ENCODE peak calls at places on chromosomes 11 and 22, in ten cellular contexts. H, X, C, J, R, T, O, A, I and G are unnamed samples.

GRCh38 chr11:5550440-5551095 is 2.2 kb upstream of the OR52H1 start:
- DNase-seq in I (peak), T (no peak), O (no peak), R (peak), J (peak), A (no peak), X (no peak), H (no peak), C (no peak), G (no peak)

GRCh38 chr22:42604403-42604802 is 10.3 kb downstream of the POLDIP3 start:
- DNase-seq in O (no peak), A (no peak), X (no peak), C (no peak), R (peak), I (peak), H (no peak), T (no peak), J (no peak), G (no peak)

GRCh38 chr22:45164217-45165123 is 745 bp downstream of the NUP50 start:
- DNase-seq in H (no peak), J (no peak), O (peak), T (peak), I (peak), C (peak), R (peak), X (no peak), A (peak), G (peak)

GRCh38 chr22:46738642-46738960 is 549 bp upstream of the CERK start:
- DNase-seq in C (no peak), H (no peak), R (no peak), I (no peak), T (peak), A (no peak), X (no peak), J (no peak), O (no peak), G (no peak)

GRCh38 chr11:26027887-26028286 is 304.0 kb upstream of the ANO3 start:
- DNase-seq in A (no peak), I (no peak), T (peak), O (no peak), C (no peak), R (no peak), X (no peak), H (no peak), J (no peak), G (no peak)

GRCh38 chr22:22710719-22711531 is 66.5 kb downstream of the GGTLC2 start:
- DNase-seq in A (peak), X (no peak), O (peak), J (no peak), R (peak), T (peak), I (peak), C (peak), H (peak), G (peak)

GRCh38 chr11:72595292-72595684 is 78.9 kb downstream of the PDE2A start:
- DNase-seq in C (no peak), T (no peak), A (no peak), I (no peak), H (no peak), J (no peak), R (no peak), O (no peak), X (no peak), G (no peak)

GRCh38 chr11:1150769-1151365 is 6.9 kb upstream of the MUC5AC start:
- DNase-seq in C (no peak), A (no peak), T (no peak), I (peak), R (peak), O (no peak), H (no peak), J (no peak), X (no peak), G (no peak)

GRCh38 chr11:35540526-35540925 is 15.1 kb upstream of the PAMR1 start:
- DNase-seq in O (no peak), C (no peak), T (no peak), H (no peak), X (no peak), I (peak), J (no peak), A (no peak), R (no peak), G (no peak)

GRCh38 chr22:49930128-49930527 is 11.7 kb downstream of the CRELD2 start:
- DNase-seq in C (no peak), H (no peak), X (no peak), J (no peak), R (no peak), O (no peak), T (no peak), A (no peak), I (no peak), G (no peak)

GRCh38 chr22:24466831-24467249 is 28.3 kb upstream of the UPB1 start:
- DNase-seq in R (peak), A (no peak), H (no peak), J (no peak), X (no peak), I (peak), C (no peak), T (peak), O (no peak), G (no peak)

GRCh38 chr11:66042227-66043007 is 6.5 kb downstream of the GAL3ST3 start:
- DNase-seq in J (no peak), C (no peak), X (no peak), O (no peak), R (no peak), T (no peak), H (no peak), A (no peak), I (no peak), G (no peak)

GRCh38 chr22:39627208-39627607 is 56.7 kb downstream of the CACNA1I start:
- DNase-seq in I (no peak), R (no peak), T (no peak), H (no peak), O (no peak), J (no peak), C (no peak), A (no peak), X (no peak), G (no peak)

GRCh38 chr11:120056301-120057027 is 81.4 kb downstream of the TRIM29 start:
- DNase-seq in H (no peak), I (no peak), R (no peak), J (no peak), O (no peak), A (no peak), T (no peak), X (no peak), C (no peak), G (no peak)

GRCh38 chr11:84290647-84291046 is 1004.5 kb upstream of the CCDC90B start:
- DNase-seq in X (no peak), J (no peak), O (no peak), A (no peak), C (no peak), H (no peak), R (peak), I (peak), T (no peak), G (no peak)

GRCh38 chr22:20428496-20429253 is 8.9 kb downstream of the SCARF2 start:
- DNase-seq in J (no peak), C (no peak), O (peak), X (no peak), H (no peak), A (no peak), R (no peak), I (no peak), T (no peak), G (no peak)

GRCh38 chr11:369336-370018 is at the start of gene B4GALNT4:
- DNase-seq in R (peak), A (peak), C (no peak), I (no peak), H (no peak), O (peak), J (no peak), T (no peak), X (no peak), G (no peak)

GRCh38 chr11:68038226-68038717 is 553 bp upstream of the TCIRG1 start:
- DNase-seq in R (no peak), J (no peak), I (no peak), C (no peak), A (no peak), O (peak), T (peak), X (no peak), H (no peak), G (no peak)

GRCh38 chr11:88384004-88384677 is 46.6 kb upstream of the CTSC start:
- DNase-seq in O (no peak), I (peak), J (no peak), T (no peak), R (no peak), C (no peak), A (no peak), X (no peak), H (no peak), G (no peak)

GRCh38 chr11:79440451-79441158 is at the start of gene TENM4:
- DNase-seq in T (peak), O (peak), R (peak), J (no peak), A (no peak), C (peak), X (no peak), I (peak), H (peak), G (no peak)